ENCODE peak calls at places on chromosomes 5 and 9, in nine cellular contexts. C, I, W, Z, O, G, A, T and P are unnamed samples.

GRCh38 chr9:122519376-122519775 is 435 bp downstream of the OR1J4 start:
- DNase-seq in A (no peak), G (no peak), I (no peak), T (no peak), Z (no peak), O (no peak), W (no peak), C (no peak), P (no peak)

GRCh38 chr9:90423661-90424193 is 218.9 kb downstream of the DIRAS2 start:
- DNase-seq in W (no peak), I (peak), O (no peak), Z (peak), G (no peak), T (no peak), A (no peak), C (no peak), P (no peak)

GRCh38 chr5:14349029-14349428 is 205.9 kb downstream of the TRIO start:
- DNase-seq in C (no peak), O (no peak), G (no peak), W (no peak), T (no peak), I (no peak), A (no peak), Z (no peak), P (no peak)

GRCh38 chr5:163846512-163846911 is 341.1 kb downstream of the MAT2B start:
- DNase-seq in Z (no peak), I (no peak), A (no peak), W (no peak), G (no peak), C (peak), O (no peak), T (no peak), P (peak)

GRCh38 chr5:10555134-10555733 is 8.6 kb upstream of the ANKRD33B start:
- DNase-seq in W (no peak), G (peak), C (peak), O (no peak), T (no peak), I (peak), Z (peak), A (no peak), P (peak)

GRCh38 chr9:93298498-93299417 is 114.8 kb downstream of the WNK2 start:
- DNase-seq in O (no peak), W (no peak), A (peak), T (no peak), Z (no peak), I (no peak), G (no peak), C (no peak), P (no peak)

GRCh38 chr5:163963881-163964280 is 458.5 kb downstream of the MAT2B start:
- DNase-seq in G (no peak), W (no peak), Z (no peak), I (peak), C (no peak), O (no peak), A (no peak), T (no peak), P (peak)

GRCh38 chr5:113216545-113216944 is 218.2 kb downstream of the TSSK1B start:
- DNase-seq in O (no peak), T (no peak), I (no peak), Z (no peak), C (no peak), A (no peak), W (no peak), G (no peak), P (no peak)

GRCh38 chr5:135039526-135040296 is 5.7 kb upstream of the PITX1 start:
- DNase-seq in I (no peak), O (no peak), A (no peak), C (peak), Z (no peak), W (no peak), G (no peak), T (peak), P (no peak)

GRCh38 chr9:134131471-134132207 is 4.2 kb upstream of the WDR5 start:
- DNase-seq in T (peak), W (no peak), A (no peak), Z (no peak), I (no peak), O (no peak), G (no peak), C (no peak), P (no peak)

GRCh38 chr5:112933651-112934365 is 11.8 kb upstream of the REEP5 start:
- DNase-seq in W (no peak), A (no peak), Z (no peak), T (no peak), O (no peak), G (peak), C (peak), I (no peak), P (peak)

GRCh38 chr5:158998911-158999705 is 100.6 kb downstream of the EBF1 start:
- DNase-seq in C (peak), A (no peak), G (no peak), O (no peak), W (no peak), Z (no peak), I (no peak), T (no peak), P (no peak)

GRCh38 chr9:98306384-98307145 is 51.1 kb upstream of the TBC1D2 start:
- DNase-seq in C (no peak), Z (no peak), T (no peak), G (no peak), A (no peak), I (peak), W (no peak), O (no peak), P (no peak)

GRCh38 chr5:114123654-114124053 is 238.2 kb upstream of the KCNN2 start:
- DNase-seq in W (no peak), Z (no peak), I (no peak), A (no peak), C (no peak), O (no peak), G (no peak), T (no peak), P (no peak)

GRCh38 chr5:32057157-32058096 is 116.7 kb downstream of the GOLPH3 start:
- DNase-seq in I (no peak), T (peak), Z (no peak), C (peak), G (no peak), O (no peak), W (no peak), A (no peak), P (peak)

GRCh38 chr5:1519631-1520141 is 4.1 kb downstream of the LPCAT1 start:
- DNase-seq in I (no peak), A (peak), T (no peak), Z (no peak), G (no peak), O (no peak), W (no peak), C (no peak), P (no peak)

GRCh38 chr5:39433123-39433522 is 8.3 kb upstream of the DAB2 start:
- DNase-seq in C (no peak), W (no peak), Z (peak), I (no peak), T (no peak), O (no peak), G (no peak), A (no peak), P (no peak)

GRCh38 chr5:102782245-102782872 is 27.3 kb downstream of the PAM start:
- DNase-seq in W (no peak), G (no peak), O (no peak), Z (no peak), C (no peak), I (no peak), T (no peak), A (no peak), P (no peak)

GRCh38 chr9:81562221-81563019 is 126.9 kb downstream of the TLE1 start:
- DNase-seq in A (no peak), I (peak), Z (peak), G (no peak), W (no peak), T (no peak), C (peak), O (no peak), P (peak)

GRCh38 chr9:124239249-124240073 is 18.3 kb upstream of the NEK6 start:
- DNase-seq in C (no peak), Z (no peak), I (no peak), A (no peak), W (no peak), T (no peak), G (no peak), O (no peak), P (no peak)

GRCh38 chr5:6634327-6634713 is 1.1 kb downstream of the SRD5A1 start:
- DNase-seq in O (no peak), I (no peak), A (no peak), C (peak), Z (no peak), T (peak), W (no peak), G (peak), P (peak)

GRCh38 chr5:146815423-146815822 is 63.1 kb downstream of the PPP2R2B start:
- DNase-seq in C (no peak), W (no peak), A (no peak), Z (no peak), I (no peak), O (no peak), T (peak), G (no peak), P (no peak)

GRCh38 chr5:171024084-171024483 is 162.3 kb downstream of the RANBP17 start:
- DNase-seq in W (no peak), O (no peak), A (no peak), G (no peak), I (no peak), T (no peak), Z (no peak), C (no peak), P (no peak)

GRCh38 chr9:124411514-124412227 is 3.6 kb downstream of the PSMB7 start:
- DNase-seq in Z (peak), A (no peak), O (no peak), T (no peak), C (peak), I (peak), W (no peak), G (peak), P (peak)

GRCh38 chr5:161547573-161548471 is 1.3 kb upstream of the GABRB2 start:
- DNase-seq in Z (no peak), T (peak), I (no peak), C (no peak), O (no peak), W (no peak), A (peak), G (no peak), P (no peak)

GRCh38 chr5:38167562-38167996 is 90.8 kb upstream of the EGFLAM start:
- DNase-seq in Z (no peak), A (no peak), T (peak), C (no peak), W (no peak), O (no peak), I (no peak), G (no peak), P (no peak)

GRCh38 chr5:141330299-141331080 is at the start of gene PCDHGA1:
- DNase-seq in I (peak), G (peak), W (no peak), T (peak), C (peak), A (no peak), Z (no peak), O (no peak), P (peak)

GRCh38 chr9:137077010-137077747 is at the start of gene UAP1L1:
- DNase-seq in A (peak), G (peak), O (peak), I (no peak), C (peak), Z (no peak), T (peak), W (no peak), P (peak)

GRCh38 chr9:131179561-131180219 is 54.3 kb downstream of the NUP214 start:
- DNase-seq in O (no peak), G (peak), A (no peak), T (no peak), W (no peak), C (peak), I (peak), Z (peak), P (peak)

GRCh38 chr5:5726401-5726800 is 303.9 kb downstream of the ICE1 start:
- DNase-seq in I (no peak), C (no peak), O (no peak), T (no peak), G (no peak), W (no peak), Z (no peak), A (no peak), P (no peak)

GRCh38 chr5:96718635-96719077 is 56.5 kb downstream of the CAST start:
- DNase-seq in O (no peak), T (peak), G (no peak), Z (no peak), A (peak), I (peak), W (no peak), C (no peak), P (no peak)